ENCODE peak calls at places on chromosome X, in five cellular contexts. H, W, K, Z and M are unnamed samples.

GRCh38 chrX:11462648-11463047 is 169.4 kb downstream of the AMELX start:
- DNase-seq in H (no peak), W (no peak), K (no peak), Z (no peak), M (no peak)

GRCh38 chrX:18377802-18378201 is 23.3 kb upstream of the SCML2 start:
- DNase-seq in H (no peak), W (peak; percentile 53), K (peak; percentile 32), Z (peak; percentile 36), M (peak; percentile 27)

GRCh38 chrX:47235691-47236103 is 2.9 kb downstream of the USP11 start:
- DNase-seq in H (no peak), W (no peak), K (no peak), Z (peak; percentile 47), M (no peak)

GRCh38 chrX:85504381-85504780 is 124.9 kb upstream of the POF1B start:
- DNase-seq in H (no peak), W (no peak), K (no peak), Z (no peak), M (no peak)

GRCh38 chrX:10901290-10901633 is 209.9 kb upstream of the HCCS start:
- DNase-seq in H (no peak), W (no peak), K (no peak), Z (no peak), M (no peak)

GRCh38 chrX:18793601-18794089 is 86.2 kb downstream of the PPEF1 start:
- DNase-seq in H (peak; percentile 1), W (peak; percentile 75), K (no peak), Z (peak; percentile 1), M (no peak)

GRCh38 chrX:8868070-8868795 is 67.0 kb upstream of the FAM9A start:
- DNase-seq in H (peak; percentile 52), W (peak; percentile 86), K (peak; percentile 82), Z (peak; percentile 89), M (peak; percentile 21)

GRCh38 chrX:96436105-96436504 is 248.5 kb upstream of the DIAPH2 start:
- DNase-seq in H (peak; percentile 53), W (peak; percentile 16), K (peak; percentile 71), Z (peak; percentile 48), M (peak; percentile 64)

GRCh38 chrX:41303013-41303412 is 30.9 kb upstream of the DDX3X start:
- DNase-seq in H (no peak), W (no peak), K (no peak), Z (no peak), M (no peak)

GRCh38 chrX:10203617-10204016 is 46.8 kb downstream of the CLCN4 start:
- DNase-seq in H (no peak), W (no peak), K (no peak), Z (no peak), M (no peak)

GRCh38 chrX:153727108-153727931 is 2.7 kb downstream of the ABCD1 start:
- DNase-seq in H (peak; percentile 9), W (no peak), K (no peak), Z (peak; percentile 22), M (peak; percentile 48)

GRCh38 chrX:6021316-6022091 is 207.2 kb downstream of the NLGN4X start:
- DNase-seq in H (peak; percentile 44), W (peak; percentile 23), K (peak; percentile 10), Z (no peak), M (no peak)

GRCh38 chrX:109839694-109840358 is 106.8 kb upstream of the ACSL4 start:
- DNase-seq in H (peak; percentile 38), W (peak; percentile 16), K (peak; percentile 74), Z (no peak), M (peak; percentile 26)

GRCh38 chrX:26466387-26466786 is 250.4 kb downstream of the MAGEB5 start:
- DNase-seq in H (no peak), W (no peak), K (no peak), Z (no peak), M (no peak)

GRCh38 chrX:65451663-65452062 is 82.9 kb downstream of the LAS1L start:
- DNase-seq in H (peak; percentile 10), W (peak; percentile 35), K (peak; percentile 47), Z (peak; percentile 3), M (peak; percentile 21)

GRCh38 chrX:121641560-121641959 is 594.1 kb downstream of the GLUD2 start:
- DNase-seq in H (peak; percentile 67), W (peak; percentile 1), K (peak; percentile 18), Z (no peak), M (peak; percentile 70)

GRCh38 chrX:71668248-71668595 is 876 bp downstream of the LOC101059915 start:
- DNase-seq in H (no peak), W (no peak), K (no peak), Z (no peak), M (no peak)

GRCh38 chrX:13658602-13659001 is 5.7 kb downstream of the TCEANC start:
- DNase-seq in H (peak; percentile 74), W (peak; percentile 58), K (peak; percentile 69), Z (peak; percentile 73), M (peak; percentile 84)

GRCh38 chrX:14899607-14900006 is 26.4 kb downstream of the MOSPD2 start:
- DNase-seq in H (peak; percentile 63), W (peak; percentile 22), K (peak; percentile 64), Z (peak; percentile 47), M (peak; percentile 51)

GRCh38 chrX:55638933-55639332 is 15.7 kb downstream of the FOXR2 start:
- DNase-seq in H (no peak), W (no peak), K (no peak), Z (no peak), M (no peak)

GRCh38 chrX:139920306-139920705 is 12.5 kb downstream of the ATP11C start:
- DNase-seq in H (no peak), W (no peak), K (peak; percentile 34), Z (no peak), M (peak; percentile 57)

GRCh38 chrX:71102292-71102691 is 4.2 kb downstream of the CXorf65 start:
- DNase-seq in H (no peak), W (no peak), K (no peak), Z (no peak), M (no peak)

GRCh38 chrX:87434618-87435017 is 83.0 kb upstream of the KLHL4 start:
- DNase-seq in H (no peak), W (no peak), K (peak; percentile 28), Z (no peak), M (no peak)

GRCh38 chrX:17567173-17567572 is 170.1 kb upstream of the SCML1 start:
- DNase-seq in H (no peak), W (no peak), K (no peak), Z (no peak), M (no peak)

GRCh38 chrX:148203531-148203930 is 222.4 kb downstream of the FMR1NB start:
- DNase-seq in H (no peak), W (no peak), K (no peak), Z (no peak), M (no peak)

GRCh38 chrX:72274526-72274925 is 2.5 kb downstream of the RPS4X start:
- DNase-seq in H (no peak), W (no peak), K (no peak), Z (no peak), M (no peak)

GRCh38 chrX:66200855-66201795 is 37.1 kb downstream of the HEPH start:
- DNase-seq in H (peak; percentile 7), W (peak; percentile 9), K (peak; percentile 43), Z (peak; percentile 17), M (peak; percentile 54)

GRCh38 chrX:72396117-72396516 is 90.4 kb upstream of the CITED1 start:
- DNase-seq in H (no peak), W (no peak), K (no peak), Z (no peak), M (no peak)

GRCh38 chrX:153782324-153782723 is 1.5 kb downstream of the SRPK3 start:
- DNase-seq in H (no peak), W (no peak), K (no peak), Z (no peak), M (no peak)

GRCh38 chrX:14546190-14546589 is 16.9 kb downstream of the GLRA2 start:
- DNase-seq in H (no peak), W (no peak), K (no peak), Z (no peak), M (no peak)

GRCh38 chrX:96407043-96407442 is 277.6 kb upstream of the DIAPH2 start:
- DNase-seq in H (peak; percentile 41), W (peak; percentile 62), K (peak; percentile 47), Z (peak; percentile 64), M (peak; percentile 62)

GRCh38 chrX:105698386-105698785 is 124.0 kb upstream of the NRK start:
- DNase-seq in H (peak; percentile 44), W (no peak), K (no peak), Z (peak; percentile 34), M (no peak)

GRCh38 chrX:40097101-40097491 is 662 bp downstream of the BCOR start:
- DNase-seq in H (no peak), W (no peak), K (no peak), Z (no peak), M (no peak)

DNA sequence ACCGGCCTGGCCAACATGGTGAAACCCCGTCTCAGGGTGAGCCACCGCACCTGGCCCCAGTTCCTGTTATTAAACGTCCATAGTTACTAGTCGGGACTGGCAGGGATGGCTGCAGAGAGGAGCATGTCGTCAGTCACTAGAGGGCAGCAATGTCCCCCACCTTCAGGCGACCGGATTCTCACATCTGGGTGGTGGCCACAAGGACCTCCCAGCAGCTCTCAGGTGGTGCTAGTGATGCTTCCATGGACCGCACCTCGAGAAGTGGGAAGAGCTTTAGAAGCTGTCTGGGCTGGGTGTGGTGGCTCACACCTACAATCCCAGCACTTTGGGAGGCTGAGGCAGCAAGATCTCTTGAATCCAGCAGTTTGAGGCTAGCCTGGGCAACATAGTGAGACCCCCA is 13.3 kb upstream of the IL3RA start:
- DNase-seq in H (no peak), W (peak; percentile 84), K (no peak), Z (no peak), M (no peak)
- TF ChIP-seq CTCF in H (peak; percentile 3), W (peak; percentile 63), K (no peak), Z (no peak), M (no peak)

GRCh38 chrX:76550016-76550415 is 122.5 kb downstream of the MAGEE1 start:
- DNase-seq in H (no peak), W (no peak), K (no peak), Z (no peak), M (no peak)
- H3K4me3 ChIP-seq in H (no peak overlapping the region), W (no peak overlapping the region), K (no peak overlapping the region), Z (no peak overlapping the region), M (no peak overlapping the region)

DNA sequence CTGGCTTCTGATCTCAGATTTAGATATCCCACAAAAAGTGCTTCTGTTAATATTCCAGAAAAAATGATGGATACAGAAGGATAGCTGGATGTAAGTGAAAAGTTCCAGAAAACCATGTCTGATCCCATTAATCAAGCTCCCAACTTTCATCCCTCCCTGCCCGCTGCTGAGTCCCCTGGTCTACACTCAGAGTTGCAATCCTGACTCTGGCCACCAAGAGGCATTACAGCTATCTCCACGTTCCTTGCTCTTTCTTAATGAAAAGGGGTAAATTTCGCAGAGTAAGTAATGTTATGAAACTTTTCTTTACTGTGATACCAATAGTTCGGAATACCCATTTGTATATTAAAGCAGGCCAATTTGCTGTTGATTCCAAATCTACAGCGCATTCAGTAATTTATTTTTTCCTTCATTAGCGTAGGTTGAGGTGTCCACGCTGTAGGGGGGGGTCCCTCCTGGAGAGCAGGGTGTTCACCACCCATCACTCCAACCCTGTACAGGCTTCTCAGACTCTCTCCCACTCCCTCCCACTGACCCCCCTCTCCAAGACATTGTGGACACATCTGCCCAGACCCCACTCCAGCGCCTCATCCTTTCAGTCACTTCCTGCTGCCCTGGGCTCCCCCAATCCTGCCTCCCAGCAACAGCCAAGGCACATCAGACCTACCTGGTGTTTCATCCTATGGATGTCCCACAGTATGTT is 55.1 kb downstream of the RAB40A start:
- DNase-seq in H (peak; percentile 52), W (peak; percentile 54), K (peak; percentile 67), Z (peak; percentile 66), M (peak; percentile 64)
- TF ChIP-seq CTCF in H (peak; percentile 51), W (no peak), K (peak; percentile 55), Z (peak; percentile 49), M (peak; percentile 70)

DNA sequence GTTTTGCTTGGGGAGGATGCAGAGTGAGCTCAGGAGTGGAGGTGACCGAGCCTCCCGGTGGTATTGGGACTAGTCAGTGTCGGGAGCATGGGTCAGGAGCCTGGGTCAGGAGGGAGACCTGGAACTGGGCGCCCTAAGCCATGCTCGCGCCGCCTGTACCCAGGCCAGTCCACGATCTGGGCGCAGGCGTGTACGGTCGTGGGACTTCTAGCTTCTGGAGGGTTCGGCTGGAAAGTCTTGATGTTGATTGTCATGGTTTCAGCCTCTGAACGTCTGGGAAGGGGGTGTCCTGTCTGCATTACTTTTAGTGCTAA is 244 bp downstream of the EIF2S3 start:
- DNase-seq in H (no peak), W (no peak), K (no peak), Z (no peak), M (no peak)
- H3K4me3 ChIP-seq in H (peak overlapping the region; percentile 80), W (no peak overlapping the region), K (no peak overlapping the region), Z (no peak overlapping the region), M (no peak overlapping the region)